ENCODE peak calls at places on chromosomes 16 and 17, in four cellular contexts. A is heart right ventricle, M is fibroblast of lung, Q is sigmoid colon. H is an unnamed sample.
A peak's percentile ranks its signal among the peaks of the same experiment; 100 is the strongest.

GRCh38 chr16:25006504-25007055 is 8.6 kb downstream of the ARHGAP17 start:
- DNase-seq in A (no peak), M (peak; percentile 75), Q (no peak), H (peak; percentile 54)

GRCh38 chr16:795580-796229 is 4.8 kb downstream of the GNG13 start:
- DNase-seq in A (no peak), M (no peak), Q (no peak), H (no peak)

GRCh38 chr17:49753959-49754391 is 10.0 kb downstream of the FAM117A start:
- DNase-seq in A (peak; percentile 37), M (no peak), Q (no peak), H (no peak)

GRCh38 chr16:63311313-63311712 is 1275.1 kb upstream of the CDH8 start:
- DNase-seq in A (no peak), M (no peak), Q (no peak), H (no peak)

GRCh38 chr16:89955001-89955685 is 6.6 kb downstream of the DEF8 start:
- DNase-seq in A (no peak), M (no peak), Q (no peak), H (no peak)

GRCh38 chr17:10814083-10814482 is 10.2 kb upstream of the TMEM238L start:
- DNase-seq in A (no peak), M (no peak), Q (no peak), H (no peak)

GRCh38 chr17:45234641-45235040 is 13.0 kb downstream of the FMNL1 start:
- DNase-seq in A (no peak), M (no peak), Q (no peak), H (no peak)

GRCh38 chr17:8719291-8720246 is 25.1 kb downstream of the CCDC42 start:
- DNase-seq in A (no peak), M (no peak), Q (no peak), H (no peak)

GRCh38 chr17:21066394-21066793 is 23.6 kb upstream of the USP22 start:
- DNase-seq in A (no peak), M (no peak), Q (no peak), H (no peak)

GRCh38 chr16:53282975-53283946 is 151.0 kb upstream of the RBL2 start:
- DNase-seq in A (no peak), M (peak; percentile 63), Q (no peak), H (no peak)

GRCh38 chr16:2196162-2196980 is at the start of gene CASKIN1:
- DNase-seq in A (no peak), M (no peak), Q (no peak), H (no peak)

GRCh38 chr17:51793686-51794085 is 364.8 kb downstream of the CA10 start:
- DNase-seq in A (no peak), M (no peak), Q (no peak), H (no peak)

GRCh38 chr17:50278526-50279180 is 4.4 kb downstream of the TMEM92 start:
- DNase-seq in A (no peak), M (no peak), Q (no peak), H (no peak)

GRCh38 chr16:83542491-83542890 is 265.3 kb upstream of the HSBP1 start:
- DNase-seq in A (no peak), M (no peak), Q (no peak), H (no peak)

GRCh38 chr16:10979717-10980601 is 35.6 kb downstream of the CLEC16A start:
- DNase-seq in A (peak; percentile 27), M (no peak), Q (peak; percentile 88), H (peak; percentile 44)
- H3K27ac ChIP-seq in A (no peak overlapping the region), M (peak overlapping the region; percentile 13), Q (peak overlapping the region; percentile 77), H (peak overlapping the region; percentile 58)

GRCh38 chr17:41060052-41060604 is at the start of gene KRTAP2-3:
- DNase-seq in A (no peak), M (peak; percentile 52), Q (no peak), H (no peak)
- H3K27ac ChIP-seq in A (no peak within 1 kb of the TSS), M (peak within 1 kb of the TSS; percentile 77), Q (no peak within 1 kb of the TSS), H (no peak within 1 kb of the TSS)

GRCh38 chr16:30779596-30779995 is 7.4 kb downstream of the ZNF629 start:
- DNase-seq in A (no peak), M (no peak), Q (no peak), H (no peak)
- H3K27ac ChIP-seq in A (no peak overlapping the region), M (no peak overlapping the region), Q (no peak overlapping the region), H (no peak overlapping the region)

GRCh38 chr17:82973456-82974135 is 105.8 kb upstream of the METRNL start:
- DNase-seq in A (no peak), M (no peak), Q (no peak), H (no peak)

GRCh38 chr17:82972836-82973372 is 106.5 kb upstream of the METRNL start:
- DNase-seq in A (no peak), M (no peak), Q (no peak), H (no peak)

GRCh38 chr17:82970818-82971610 is 108.4 kb upstream of the METRNL start:
- DNase-seq in A (no peak), M (no peak), Q (no peak), H (no peak)

GRCh38 chr17:82967268-82968032 is 112.0 kb upstream of the METRNL start:
- DNase-seq in A (no peak), M (no peak), Q (no peak), H (no peak)

GRCh38 chr17:82970067-82970466 is 109.3 kb upstream of the METRNL start:
- DNase-seq in A (no peak), M (no peak), Q (no peak), H (no peak)
- H3K27ac ChIP-seq in A (no peak overlapping the region), M (no peak overlapping the region), Q (no peak overlapping the region), H (no peak overlapping the region)

H was measured in left lung.